ENCODE peak calls at places on chromosomes 13 and 19, in six cellular contexts. X, O, H, V, A and C are unnamed samples.

GRCh38 chr13:24141333-24141910 is 19.1 kb upstream of the SPATA13 start:
- DNase-seq in V (no peak), A (no peak), O (no peak), H (no peak), X (no peak), C (no peak)

GRCh38 chr19:28889941-28890645 is 322.9 kb downstream of the UQCRFS1 start:
- DNase-seq in H (no peak), A (no peak), X (no peak), V (no peak), O (no peak), C (no peak)

GRCh38 chr13:33312150-33312908 is 26.8 kb upstream of the STARD13 start:
- DNase-seq in V (no peak), X (no peak), A (no peak), H (no peak), O (no peak), C (no peak)

GRCh38 chr13:73421310-73421912 is 362.6 kb downstream of the KLF5 start:
- DNase-seq in X (peak), O (no peak), H (no peak), A (no peak), V (no peak), C (no peak)

GRCh38 chr19:53892981-53893325 is 11.0 kb downstream of the PRKCG start:
- DNase-seq in A (no peak), O (no peak), X (no peak), H (no peak), V (no peak), C (no peak)

GRCh38 chr13:97307882-97308624 is 85.9 kb downstream of the MBNL2 start:
- DNase-seq in A (no peak), O (peak), V (peak), X (no peak), H (no peak), C (no peak)

GRCh38 chr13:48110930-48111721 is 16.2 kb upstream of the MED4 start:
- DNase-seq in A (no peak), V (peak), X (no peak), H (no peak), O (peak), C (no peak)

GRCh38 chr19:45569619-45570421 is 14.8 kb downstream of the OPA3 start:
- DNase-seq in A (peak), V (peak), O (peak), X (no peak), H (peak), C (peak)

GRCh38 chr13:75135325-75135825 is 346.6 kb downstream of the TBC1D4 start:
- DNase-seq in X (peak), A (no peak), O (no peak), V (no peak), H (no peak), C (no peak)

GRCh38 chr13:60178327-60178726 is 14.6 kb upstream of the DIAPH3 start:
- DNase-seq in H (no peak), A (no peak), X (no peak), V (no peak), O (no peak), C (no peak)

GRCh38 chr13:112731667-112732616 is 42.1 kb downstream of the ATP11A start:
- DNase-seq in H (no peak), V (no peak), O (no peak), A (no peak), X (no peak), C (no peak)

GRCh38 chr13:51714663-51715168 is 89.2 kb downstream of the DHRS12 start:
- DNase-seq in V (no peak), H (no peak), A (no peak), X (peak), O (no peak), C (no peak)

GRCh38 chr13:109348514-109349340 is 437.7 kb downstream of the IRS2 start:
- DNase-seq in O (no peak), A (no peak), V (no peak), X (peak), H (no peak), C (no peak)

GRCh38 chr13:84894749-84895148 is 904.5 kb downstream of the SLITRK6 start:
- DNase-seq in A (no peak), V (no peak), O (no peak), X (no peak), H (no peak), C (no peak)

GRCh38 chr19:48283908-48284307 is 14.0 kb downstream of the ZNF114 start:
- DNase-seq in O (no peak), X (no peak), V (no peak), A (no peak), H (no peak), C (no peak)

GRCh38 chr13:32150794-32151193 is 119.2 kb downstream of the FRY start:
- DNase-seq in X (no peak), H (no peak), A (no peak), V (peak), O (peak), C (no peak)

GRCh38 chr19:16288544-16288943 is 36.1 kb upstream of the KLF2 start:
- DNase-seq in H (no peak), X (no peak), O (no peak), A (no peak), V (no peak), C (no peak)

GRCh38 chr13:32403108-32403507 is 24.8 kb downstream of the N4BP2L1 start:
- DNase-seq in X (no peak), A (no peak), O (no peak), V (no peak), H (no peak), C (no peak)

GRCh38 chr19:16893686-16893990 is 4.8 kb downstream of the F2RL3 start:
- DNase-seq in A (no peak), O (no peak), H (no peak), X (no peak), V (no peak), C (no peak)

GRCh38 chr19:13214036-13214730 is 64.0 kb downstream of the IER2 start:
- DNase-seq in A (no peak), O (no peak), V (no peak), X (no peak), H (no peak), C (no peak)

GRCh38 chr19:54218960-54219661 is 3.7 kb downstream of the LILRB3 start:
- DNase-seq in H (no peak), X (no peak), O (no peak), V (no peak), A (no peak), C (no peak)

GRCh38 chr19:54418930-54419800 is 3.9 kb downstream of the TTYH1 start:
- DNase-seq in V (no peak), O (no peak), X (no peak), H (no peak), A (no peak), C (no peak)

GRCh38 chr19:8370176-8371010 is 6.4 kb downstream of the ANGPTL4 start:
- DNase-seq in H (no peak), X (no peak), V (peak), A (no peak), O (peak), C (no peak)

GRCh38 chr19:31531326-31531725 is 182.1 kb upstream of the TSHZ3 start:
- DNase-seq in A (no peak), H (no peak), V (no peak), X (no peak), O (no peak), C (no peak)

GRCh38 chr13:30049692-30050091 is 199.3 kb upstream of the UBL3 start:
- DNase-seq in H (no peak), X (no peak), V (peak), O (peak), A (no peak), C (no peak)

GRCh38 chr19:4676955-4677731 is 7.0 kb upstream of the MYDGF start:
- DNase-seq in H (no peak), O (peak), X (no peak), V (peak), A (no peak), C (no peak)

GRCh38 chr13:90534617-90535340 is 812.7 kb upstream of the MIR17HG start:
- DNase-seq in A (no peak), X (no peak), H (no peak), O (no peak), V (no peak), C (no peak)

GRCh38 chr19:4058696-4059492 is 7.8 kb downstream of the ZBTB7A start:
- DNase-seq in O (peak), V (no peak), A (no peak), X (no peak), H (no peak), C (no peak)

GRCh38 chr13:84645196-84646071 is 763.2 kb upstream of the SLITRK1 start:
- DNase-seq in A (no peak), X (no peak), V (no peak), H (no peak), O (no peak), C (no peak)

GRCh38 chr13:88395804-88396203 is 724.6 kb downstream of the SLITRK5 start:
- DNase-seq in V (no peak), H (no peak), A (no peak), X (no peak), O (no peak), C (no peak)

GRCh38 chr19:18865973-18866799 is 29.8 kb downstream of the CERS1 start:
- DNase-seq in H (peak), A (peak), O (peak), X (no peak), V (peak), C (peak)

GRCh38 chr19:728011-728410 is 19.3 kb downstream of the PALM start:
- DNase-seq in A (no peak), H (no peak), O (peak), V (peak), X (no peak), C (no peak)

GRCh38 chr13:70339738-70340137 is 231.5 kb upstream of the KLHL1 start:
- DNase-seq in O (no peak), X (no peak), V (no peak), A (no peak), H (no peak), C (no peak)

GRCh38 chr19:45423589-45424190 is at the start of gene ERCC1:
- DNase-seq in O (peak), V (peak), H (peak), X (peak), A (no peak), C (no peak)

GRCh38 chr19:6269101-6269886 is 10.5 kb downstream of the MLLT1 start:
- DNase-seq in X (no peak), V (no peak), H (no peak), A (no peak), O (no peak), C (no peak)

GRCh38 chr19:18251587-18252369 is 22.5 kb downstream of the IQCN start:
- DNase-seq in O (peak), A (peak), X (no peak), V (peak), H (peak), C (peak)

GRCh38 chr19:18437481-18438330 is at the start of gene ISYNA1:
- DNase-seq in H (peak), V (peak), A (no peak), O (peak), X (no peak), C (no peak)

GRCh38 chr13:49561064-49561410 is 24.3 kb downstream of the RCBTB1 start:
- DNase-seq in O (peak), X (no peak), V (peak), H (no peak), A (no peak), C (no peak)